ENCODE peak calls at places on chromosomes 3 and 15, in eight cellular contexts. C is mesendoderm; Q is stomach; D is NCI-H1092 treated with DMSO at 0.1 percent for 48 hours; E is stimulated activated CD4-positive, alpha-beta T cell treated with anti-CD3 and anti-CD28 coated beads, Interleukin-2, amount 100 ng/mL, for 48 hours; Y is pulmonary artery endothelial cell; H is activated T-cell treated with anti-CD3 and anti-CD28 coated beads for 1 hour; S is B cell. G is an unnamed sample.

GRCh38 chr3:195451373-195452000 is 8.7 kb upstream of the ACAP2 start:
- DNase-seq in D (peak), C (no peak), Y (no peak), Q (no peak), E (no peak), S (no peak), H (no peak), G (no peak)

GRCh38 chr15:64438653-64439447 is 21.5 kb upstream of the ZNF609 start:
- DNase-seq in Q (no peak), S (no peak), C (peak), E (no peak), D (no peak), Y (no peak), H (no peak), G (no peak)

GRCh38 chr3:114404590-114404989 is 110.8 kb downstream of the TIGIT start:
- DNase-seq in C (no peak), S (no peak), E (no peak), D (no peak), H (no peak), Y (no peak), Q (no peak), G (no peak)

GRCh38 chr15:40238927-40239591 is at the start of gene PAK6:
- DNase-seq in C (peak), Q (peak), Y (no peak), H (no peak), D (peak), S (peak), E (peak), G (peak)

GRCh38 chr3:71245052-71245488 is 338.5 kb downstream of the FOXP1 start:
- DNase-seq in S (no peak), Q (no peak), C (peak), Y (no peak), E (no peak), D (no peak), H (no peak), G (no peak)

GRCh38 chr3:188106006-188106405 is 48.0 kb upstream of the LPP start:
- DNase-seq in D (no peak), H (no peak), Q (no peak), E (no peak), Y (no peak), C (no peak), S (no peak), G (no peak)

GRCh38 chr3:193831495-193832455 is 238.8 kb downstream of the OPA1 start:
- DNase-seq in E (no peak), H (no peak), C (no peak), Q (no peak), D (peak), S (peak), Y (no peak), G (peak)

GRCh38 chr3:32460031-32460749 is 42.5 kb downstream of the CMTM6 start:
- DNase-seq in H (peak), Q (no peak), D (peak), E (peak), C (peak), S (peak), Y (no peak), G (no peak)

GRCh38 chr3:185824467-185825378 is at the start of gene IGF2BP2:
- DNase-seq in E (peak), H (no peak), Q (peak), C (peak), S (peak), D (peak), Y (peak), G (peak)

GRCh38 chr3:113590983-113591382 is 58.6 kb downstream of the SIDT1 start:
- DNase-seq in H (no peak), Y (no peak), S (no peak), D (no peak), Q (no peak), E (no peak), C (peak), G (no peak)

G was measured in lung.